ENCODE peak calls at places on chromosomes 11 and 22, in nine cellular contexts. S, U, K, Z, C, V, Y, X and I are unnamed samples.

GRCh38 chr11:128549256-128549944 is 38.0 kb downstream of the ETS1 start:
- DNase-seq in S (peak; percentile 54), U (no peak), K (peak; percentile 82), Z (no peak), C (peak; percentile 89), V (peak; percentile 65), Y (no peak), X (no peak), I (peak; percentile 93)

GRCh38 chr11:72568861-72569260 is 105.4 kb downstream of the PDE2A start:
- DNase-seq in S (no peak), U (no peak), K (no peak), Z (peak; percentile 57), C (no peak), V (peak; percentile 22), Y (no peak), X (no peak), I (no peak)

GRCh38 chr22:37084385-37084784 is 25.1 kb downstream of the TMPRSS6 start:
- DNase-seq in S (no peak), U (no peak), K (no peak), Z (no peak), C (no peak), V (no peak), Y (no peak), X (no peak), I (no peak)

GRCh38 chr22:26429458-26430238 is 588 bp downstream of the ASPHD2 start:
- DNase-seq in S (no peak), U (no peak), K (no peak), Z (no peak), C (no peak), V (no peak), Y (no peak), X (no peak), I (no peak)

GRCh38 chr11:123159146-123159857 is 35.7 kb downstream of the CLMP start:
- DNase-seq in S (no peak), U (peak; percentile 34), K (no peak), Z (no peak), C (no peak), V (no peak), Y (no peak), X (no peak), I (no peak)

GRCh38 chr11:121566279-121567168 is 113.8 kb upstream of the SORL1-AS1 start:
- DNase-seq in S (no peak), U (no peak), K (no peak), Z (no peak), C (no peak), V (no peak), Y (no peak), X (no peak), I (no peak)

GRCh38 chr11:56950510-56950909 is 38.2 kb upstream of the OR5AK2 start:
- DNase-seq in S (no peak), U (no peak), K (no peak), Z (peak; percentile 37), C (no peak), V (no peak), Y (no peak), X (no peak), I (no peak)

GRCh38 chr22:44172370-44173108 is 8.2 kb upstream of the PARVG start:
- DNase-seq in S (peak; percentile 61), U (no peak), K (peak; percentile 57), Z (no peak), C (peak; percentile 82), V (no peak), Y (peak; percentile 52), X (no peak), I (peak; percentile 42)

DNA sequence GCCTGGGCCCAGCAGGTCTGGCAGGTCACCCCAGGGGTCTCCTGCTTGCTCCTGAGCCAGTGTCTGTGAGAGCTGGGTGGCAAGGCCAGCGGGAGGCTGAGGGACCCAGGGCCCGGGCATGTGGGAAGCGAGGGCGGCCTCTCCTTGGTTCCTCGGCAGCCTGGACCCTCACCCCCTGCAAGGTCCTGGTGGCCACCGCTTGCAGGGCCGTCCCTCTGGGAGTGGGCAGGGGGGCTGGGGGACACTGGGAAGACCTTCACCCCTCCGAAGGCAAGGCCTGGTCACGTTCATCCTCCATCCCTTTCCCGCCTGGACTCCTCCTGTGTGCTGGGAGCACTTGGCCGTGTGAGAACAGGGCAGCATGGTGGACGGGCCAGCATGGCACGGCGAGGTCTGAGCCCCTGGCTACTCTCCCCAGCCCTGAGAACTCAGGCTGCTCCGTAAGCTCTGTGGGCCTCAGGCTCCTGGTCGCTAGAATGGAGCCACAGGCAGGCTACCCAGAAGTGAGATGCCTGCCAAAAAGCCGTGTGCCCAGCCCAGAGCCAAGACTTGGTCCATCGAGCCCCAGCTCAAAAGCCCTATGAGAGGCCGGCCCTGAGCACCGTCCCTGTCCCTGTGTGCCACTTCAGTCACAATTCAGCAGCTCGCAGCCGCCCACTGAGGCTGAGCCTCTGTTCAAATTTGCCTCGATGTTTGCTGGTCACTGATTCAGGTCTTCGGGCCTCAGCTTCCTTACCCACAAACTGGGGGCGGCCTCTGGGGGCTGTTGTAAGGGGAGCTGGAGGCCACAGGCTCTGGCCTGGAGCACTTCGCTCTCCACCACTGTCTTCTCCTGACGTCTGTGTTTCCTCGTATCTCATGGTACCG is 45.0 kb downstream of the IGLL1 start:
- DNase-seq in S (no peak), U (no peak), K (no peak), Z (no peak), C (peak; percentile 60), V (peak; percentile 57), Y (no peak), X (no peak), I (no peak)
- H3K4me1 ChIP-seq in S (no peaks in the 10 kb centered on the region), U (no peaks in the 10 kb centered on the region), K (peaks cover 5% of the 10 kb centered on the region), Z (peaks cover 2% of the 10 kb centered on the region), C (no peaks in the 10 kb centered on the region), V (peaks cover 47% of the 10 kb centered on the region), Y (peaks cover 3% of the 10 kb centered on the region), X (peaks cover 56% of the 10 kb centered on the region), I (no peaks in the 10 kb centered on the region)

GRCh38 chr11:119481667-119482400 is 58.9 kb upstream of the THY1 start:
- DNase-seq in S (peak; percentile 51), U (no peak), K (no peak), Z (no peak), C (no peak), V (no peak), Y (peak; percentile 40), X (no peak), I (no peak)

GRCh38 chr11:119480375-119481020 is 57.5 kb upstream of the THY1 start:
- DNase-seq in S (peak; percentile 21), U (no peak), K (no peak), Z (no peak), C (no peak), V (peak; percentile 45), Y (no peak), X (no peak), I (no peak)

GRCh38 chr11:119482561-119483001 is 59.6 kb upstream of the THY1 start:
- DNase-seq in S (peak; percentile 14), U (no peak), K (no peak), Z (no peak), C (no peak), V (no peak), Y (peak; percentile 23), X (no peak), I (no peak)

GRCh38 chr11:119479685-119480275 is 56.8 kb upstream of the THY1 start:
- DNase-seq in S (peak; percentile 5), U (peak; percentile 50), K (no peak), Z (peak; percentile 40), C (no peak), V (peak; percentile 78), Y (no peak), X (peak; percentile 29), I (no peak)

DNA sequence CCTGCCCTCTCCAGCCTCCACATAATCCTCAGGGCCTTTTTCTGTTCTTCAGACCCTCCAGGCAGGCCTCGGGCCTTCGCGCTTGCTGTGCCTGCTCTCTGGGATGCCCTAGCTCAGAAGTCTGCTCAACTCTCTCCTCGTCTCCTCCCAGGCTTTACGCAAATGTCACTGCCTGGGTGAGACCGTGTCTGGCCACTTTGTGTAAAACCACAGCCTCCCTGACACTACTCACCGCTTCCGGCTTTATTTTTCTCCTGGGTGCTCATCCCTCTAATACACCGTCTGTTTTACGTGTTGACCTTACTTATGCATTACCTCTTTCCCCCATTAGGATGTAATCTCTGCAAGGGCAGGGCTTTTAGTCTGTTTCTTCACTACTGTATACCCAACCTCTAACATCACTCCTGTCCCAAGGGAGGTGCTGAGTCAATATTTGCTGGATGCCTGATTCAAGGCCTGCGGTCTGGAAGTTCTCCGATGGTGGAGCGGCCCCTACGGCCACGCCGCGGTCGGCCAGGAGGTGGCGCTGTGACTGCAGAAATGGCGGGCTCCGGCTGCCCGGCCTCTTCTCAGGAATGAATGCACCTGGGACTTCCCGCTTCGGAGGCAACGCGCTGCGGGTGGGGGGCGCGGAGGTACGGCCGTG is 58.2 kb upstream of the THY1 start:
- DNase-seq in S (peak; percentile 89), U (peak; percentile 89), K (peak; percentile 70), Z (peak; percentile 99), C (peak; percentile 90), V (peak; percentile 98), Y (peak; percentile 91), X (peak; percentile 76), I (peak; percentile 75)
- H3K4me3 ChIP-seq in S (no peak overlapping the region), U (no peak overlapping the region), K (peak overlapping the region; percentile 35), Z (no peak overlapping the region), C (no peak overlapping the region), V (no peak overlapping the region), Y (no peak overlapping the region), X (no peak overlapping the region), I (no peak overlapping the region)

DNA sequence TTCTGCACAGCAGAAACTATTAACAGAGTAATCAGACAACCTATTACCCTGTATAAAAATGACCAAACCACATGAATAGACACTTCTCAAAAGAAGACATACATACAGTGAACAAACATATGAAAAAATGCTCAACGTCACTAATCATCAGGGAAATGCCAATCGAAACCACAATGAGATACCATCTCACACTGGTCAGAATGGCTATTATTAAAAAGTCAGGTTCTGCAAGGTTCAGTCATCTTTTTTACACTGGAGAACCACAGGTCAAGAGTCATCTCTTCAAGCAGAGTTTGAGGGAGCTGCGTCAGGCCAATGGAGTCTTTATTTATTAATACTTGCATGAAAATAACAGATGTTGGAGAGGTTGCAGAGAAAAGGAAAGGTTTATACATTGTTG is 40.4 kb downstream of the RCN1 start:
- DNase-seq in S (no peak), U (peak; percentile 48), K (no peak), Z (peak; percentile 79), C (no peak), V (no peak), Y (no peak), X (no peak), I (no peak)
- H3K27ac ChIP-seq in S (no peak overlapping the region), U (no peak overlapping the region), K (no peak overlapping the region), Z (peak overlapping the region; percentile 68), C (no peak overlapping the region), V (no peak overlapping the region), Y (no peak overlapping the region), X (no peak overlapping the region), I (no peak overlapping the region)

DNA sequence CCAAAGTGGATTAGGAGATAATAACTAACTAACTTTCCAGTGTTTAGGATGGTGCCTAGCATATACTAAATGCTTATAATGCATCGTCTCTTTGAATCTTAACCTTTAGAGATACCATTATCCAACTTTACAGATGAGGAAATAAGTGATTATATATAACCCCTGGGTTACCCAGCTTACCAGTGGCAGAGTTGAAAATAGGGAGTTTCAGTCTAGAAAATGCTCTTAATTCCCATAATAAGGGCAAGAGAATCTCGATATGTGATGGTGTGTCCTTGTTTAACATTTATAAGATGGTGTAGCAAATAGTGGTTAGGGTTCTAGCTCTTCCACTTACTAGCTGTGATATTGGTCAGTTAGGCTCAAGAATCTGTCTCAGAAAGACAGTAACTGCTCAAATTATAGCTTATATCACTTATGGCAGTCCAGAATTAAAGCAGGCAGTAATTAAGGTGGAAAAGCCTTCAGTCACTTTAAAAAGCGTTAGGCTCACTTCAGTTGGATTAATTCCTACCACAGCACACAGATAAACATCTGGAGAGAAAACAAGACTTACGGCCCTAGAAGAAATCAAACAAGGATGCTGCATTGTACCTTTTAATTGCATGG is 6.3 kb downstream of the XBP1 start:
- DNase-seq in S (no peak), U (no peak), K (no peak), Z (no peak), C (no peak), V (no peak), Y (no peak), X (no peak), I (no peak)
- H3K4me1 ChIP-seq in S (peaks cover 18% of the 10 kb centered on the region), U (peaks cover 2% of the 10 kb centered on the region), K (peaks cover 67% of the 10 kb centered on the region), Z (peaks cover 5% of the 10 kb centered on the region), C (peaks cover 19% of the 10 kb centered on the region), V (no peaks in the 10 kb centered on the region), Y (peaks cover 43% of the 10 kb centered on the region), X (no peaks in the 10 kb centered on the region), I (peaks cover 39% of the 10 kb centered on the region)

GRCh38 chr11:64229090-64229958 is 1.0 kb upstream of the DNAJC4 start:
- DNase-seq in S (peak; percentile 41), U (no peak), K (no peak), Z (no peak), C (no peak), V (no peak), Y (no peak), X (no peak), I (no peak)
- H3K4me3 ChIP-seq in S (no peak overlapping the region), U (no peak overlapping the region), K (peak overlapping the region; percentile 81), Z (peak overlapping the region; percentile 88), C (peak overlapping the region; percentile 70), V (peak overlapping the region; percentile 85), Y (peak overlapping the region; percentile 66), X (no peak overlapping the region), I (peak overlapping the region; percentile 66)